ENCODE peak calls at places on chromosome 16, in nine cellular contexts. A is astrocyte of the spinal cord, D is AG09319, Q is GM10248, B is Calu3, L is fibroblast of the aortic adventitia, E is WTC11, M is WERI-Rb-1, Y is stomach. I is an unnamed sample.

GRCh38 chr16:58494981-58495860 is 4.7 kb upstream of the NDRG4 start:
- DNase-seq in A (peak), D (peak), Q (peak), B (peak), L (peak), E (peak), M (peak), Y (peak), I (peak)

GRCh38 chr16:15690296-15690695 is 40.3 kb downstream of the NDE1 start:
- DNase-seq in A (peak), D (no peak), Q (no peak), B (no peak), L (no peak), E (no peak), M (no peak), Y (no peak), I (no peak)

GRCh38 chr16:8846401-8846932 is 22.3 kb downstream of the CARHSP1 start:
- DNase-seq in A (no peak), D (no peak), Q (peak), B (no peak), L (no peak), E (no peak), M (no peak), Y (no peak), I (no peak)

GRCh38 chr16:19804538-19805323 is 79.9 kb downstream of the GPRC5B start:
- DNase-seq in A (no peak), D (no peak), Q (no peak), B (peak), L (no peak), E (peak), M (no peak), Y (peak), I (no peak)

GRCh38 chr16:56409195-56409594 is 16.1 kb downstream of the AMFR start:
- DNase-seq in A (no peak), D (no peak), Q (no peak), B (peak), L (peak), E (no peak), M (no peak), Y (no peak), I (no peak)

GRCh38 chr16:88454315-88455057 is 1.4 kb downstream of the ZFPM1 start:
- DNase-seq in A (no peak), D (no peak), Q (no peak), B (no peak), L (no peak), E (no peak), M (no peak), Y (peak), I (no peak)

GRCh38 chr16:80803341-80804060 is 897 bp downstream of the CDYL2 start:
- DNase-seq in A (no peak), D (no peak), Q (peak), B (no peak), L (no peak), E (peak), M (no peak), Y (peak), I (peak)

GRCh38 chr16:78925071-78925714 is 675.3 kb downstream of the MAF start:
- DNase-seq in A (no peak), D (no peak), Q (no peak), B (peak), L (no peak), E (peak), M (peak), Y (peak), I (no peak)

GRCh38 chr16:71431176-71431575 is 10.7 kb downstream of the TLE7 start:
- DNase-seq in A (no peak), D (no peak), Q (no peak), B (no peak), L (no peak), E (no peak), M (no peak), Y (peak), I (no peak)

GRCh38 chr16:17366299-17366961 is 104.3 kb downstream of the XYLT1 start:
- DNase-seq in A (no peak), D (no peak), Q (no peak), B (no peak), L (no peak), E (no peak), M (no peak), Y (no peak), I (no peak)

GRCh38 chr16:14394834-14395233 is 235.2 kb downstream of the PARN start:
- DNase-seq in A (no peak), D (no peak), Q (no peak), B (no peak), L (no peak), E (no peak), M (no peak), Y (no peak), I (no peak)

GRCh38 chr16:50366126-50366525 is 2.7 kb downstream of the BRD7 start:
- DNase-seq in A (no peak), D (no peak), Q (no peak), B (no peak), L (no peak), E (no peak), M (no peak), Y (no peak), I (no peak)

GRCh38 chr16:4675864-4676786 is 17.2 kb upstream of the NUDT16L1 start:
- DNase-seq in A (no peak), D (no peak), Q (no peak), B (no peak), L (no peak), E (no peak), M (no peak), Y (no peak), I (no peak)

GRCh38 chr16:8900343-8900742 is 18.2 kb downstream of the LITAFD start:
- DNase-seq in A (no peak), D (no peak), Q (no peak), B (no peak), L (no peak), E (no peak), M (no peak), Y (no peak), I (no peak)

GRCh38 chr16:85929259-85929704 is 30.3 kb downstream of the IRF8 start:
- DNase-seq in A (no peak), D (no peak), Q (no peak), B (peak), L (no peak), E (no peak), M (no peak), Y (no peak), I (no peak)

GRCh38 chr16:24853830-24854229 is 8.1 kb downstream of the SLC5A11 start:
- DNase-seq in A (peak), D (no peak), Q (no peak), B (peak), L (peak), E (no peak), M (no peak), Y (no peak), I (no peak)

GRCh38 chr16:85344502-85345128 is 232.3 kb upstream of the CIBAR2 start:
- DNase-seq in A (no peak), D (no peak), Q (no peak), B (no peak), L (no peak), E (no peak), M (no peak), Y (no peak), I (no peak)

GRCh38 chr16:56311208-56312027 is 113.9 kb downstream of the AMFR start:
- DNase-seq in A (no peak), D (no peak), Q (no peak), B (no peak), L (no peak), E (peak), M (no peak), Y (no peak), I (no peak)

GRCh38 chr16:69105501-69106361 is at the start of gene HAS3:
- DNase-seq in A (peak), D (no peak), Q (peak), B (peak), L (peak), E (peak), M (peak), Y (peak), I (peak)

GRCh38 chr16:14324581-14324980 is 253.5 kb downstream of the MRTFB start:
- DNase-seq in A (peak), D (no peak), Q (no peak), B (no peak), L (peak), E (no peak), M (no peak), Y (no peak), I (no peak)

GRCh38 chr16:75095204-75095621 is 21.4 kb downstream of the LDHD start:
- DNase-seq in A (no peak), D (no peak), Q (no peak), B (no peak), L (no peak), E (no peak), M (no peak), Y (no peak), I (no peak)

GRCh38 chr16:82344157-82344556 is 174.1 kb upstream of the MPHOSPH6 start:
- DNase-seq in A (no peak), D (no peak), Q (no peak), B (peak), L (no peak), E (peak), M (peak), Y (peak), I (no peak)

GRCh38 chr16:1206326-1206725 is 18.7 kb downstream of the TPSG1 start:
- DNase-seq in A (no peak), D (no peak), Q (no peak), B (no peak), L (no peak), E (no peak), M (peak), Y (no peak), I (no peak)
- TF ChIP-seq CTCF in A (no peak), D (no peak), Q (no peak), B (no peak), L (no peak), E (no peak), M (peak), Y (no peak), I (no peak)

GRCh38 chr16:67270931-67271338 is 8.4 kb upstream of the PLEKHG4 start:
- DNase-seq in A (no peak), D (no peak), Q (no peak), B (no peak), L (no peak), E (no peak), M (no peak), Y (no peak), I (no peak)
- TF ChIP-seq CTCF in A (no peak), D (no peak), Q (no peak), B (no peak), L (no peak), E (no peak), M (no peak), Y (no peak), I (no peak)

GRCh38 chr16:48911700-48912099 is 301.7 kb upstream of the N4BP1 start:
- DNase-seq in A (no peak), D (no peak), Q (no peak), B (no peak), L (peak), E (no peak), M (no peak), Y (no peak), I (no peak)
- TF ChIP-seq CTCF in A (no peak), D (no peak), Q (no peak), B (no peak), L (peak), E (no peak), M (peak), Y (no peak), I (no peak)

DNA sequence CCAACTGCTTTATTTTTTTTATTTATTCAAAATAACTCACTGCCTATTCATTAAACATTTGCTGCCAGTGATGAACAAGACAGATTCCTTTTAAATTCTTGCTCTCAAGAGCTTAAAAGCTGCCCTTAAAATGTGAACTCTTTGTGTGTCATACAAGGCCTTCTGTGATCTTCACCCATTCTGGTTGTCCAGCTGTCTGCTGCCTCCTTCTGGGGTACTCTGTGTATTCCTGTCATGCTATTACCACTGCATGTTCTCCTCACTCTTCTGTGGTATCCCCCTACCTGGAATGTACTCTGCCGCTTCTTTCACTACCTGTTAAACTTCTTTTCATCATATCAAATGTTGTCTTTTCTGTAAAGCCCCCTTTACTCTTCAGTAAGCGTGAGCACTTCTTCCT is 165.8 kb downstream of the CHD9 start:
- DNase-seq in A (peak), D (no peak), Q (no peak), B (no peak), L (peak), E (no peak), M (peak), Y (no peak), I (no peak)
- TF ChIP-seq CTCF in A (peak), D (peak), Q (no peak), B (no peak), L (peak), E (no peak), M (peak), Y (no peak), I (peak)

GRCh38 chr16:83437036-83437435 is 370.7 kb upstream of the HSBP1 start:
- DNase-seq in A (no peak), D (no peak), Q (no peak), B (no peak), L (no peak), E (no peak), M (no peak), Y (no peak), I (no peak)
- TF ChIP-seq CTCF in A (no peak), D (no peak), Q (no peak), B (no peak), L (no peak), E (no peak), M (no peak), Y (no peak), I (no peak)

DNA sequence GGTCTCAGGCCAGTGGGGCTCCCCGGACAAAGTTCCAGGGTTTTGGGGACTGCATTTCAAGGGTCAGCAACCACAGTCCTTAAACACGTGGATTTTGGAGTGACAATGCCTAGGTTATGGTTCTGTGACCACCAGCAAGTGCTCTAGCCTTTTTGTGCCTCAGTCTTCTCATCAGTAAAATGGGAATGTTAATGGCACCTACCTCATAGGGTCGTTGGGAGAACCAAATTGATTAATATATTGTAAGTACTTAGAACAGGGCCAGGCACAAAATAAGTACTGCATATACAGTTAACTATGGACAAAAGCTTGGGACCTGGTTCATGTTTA is 13.8 kb downstream of the IL4R start:
- DNase-seq in A (no peak), D (no peak), Q (no peak), B (no peak), L (no peak), E (no peak), M (no peak), Y (no peak), I (no peak)
- TF ChIP-seq CTCF in A (no peak), D (no peak), Q (no peak), B (no peak), L (no peak), E (no peak), M (no peak), Y (no peak), I (no peak)

DNA sequence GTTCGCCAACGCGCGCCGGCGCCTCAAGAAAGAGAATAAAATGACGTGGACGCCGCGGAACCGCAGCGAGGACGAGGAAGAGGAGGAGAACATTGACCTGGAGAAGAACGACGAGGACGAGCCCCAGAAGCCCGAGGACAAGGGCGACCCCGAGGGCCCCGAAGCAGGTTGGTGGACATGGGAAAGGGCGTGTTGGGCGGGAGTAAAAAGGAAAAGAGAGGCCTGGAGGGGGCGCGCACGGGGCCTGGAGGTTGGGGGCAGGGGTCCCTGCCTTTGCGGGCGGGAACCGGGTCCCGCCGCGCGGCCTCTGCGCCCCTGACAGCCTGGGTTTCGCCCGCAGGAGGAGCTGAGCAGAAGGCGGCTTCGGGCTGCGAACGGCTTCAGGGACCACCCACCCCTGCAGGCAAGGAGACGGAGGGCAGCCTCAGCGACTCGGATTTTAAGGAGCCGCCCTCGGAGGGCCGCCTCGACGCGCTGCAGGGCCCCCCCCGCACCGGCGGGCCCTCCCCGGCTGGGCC is 2.1 kb downstream of the IRX5 start:
- DNase-seq in A (peak), D (no peak), Q (no peak), B (no peak), L (no peak), E (peak), M (no peak), Y (no peak), I (no peak)
- TF ChIP-seq CTCF in A (peak), D (no peak), Q (no peak), B (no peak), L (no peak), E (no peak), M (no peak), Y (no peak), I (no peak)